ENCODE peak calls at places on chromosomes 5 and 9, in six cellular contexts. G, X, N, J, B and M are unnamed samples.

GRCh38 chr9:1008256-1008655 is 31.8 kb downstream of the DMRT3 start:
- DNase-seq in G (no peak), X (no peak), N (no peak), J (no peak), B (no peak), M (no peak)

GRCh38 chr9:105114956-105115728 is 129.3 kb upstream of the SLC44A1 start:
- DNase-seq in G (peak), X (peak), N (no peak), J (no peak), B (peak), M (no peak)

GRCh38 chr9:114172981-114173833 is 17.9 kb downstream of the COL27A1 start:
- DNase-seq in G (peak), X (peak), N (no peak), J (no peak), B (no peak), M (no peak)

GRCh38 chr5:60700347-60700815 is 415 bp upstream of the DEPDC1B start:
- DNase-seq in G (no peak), X (no peak), N (no peak), J (no peak), B (peak), M (no peak)

GRCh38 chr9:136228107-136228875 is 17.3 kb downstream of the QSOX2 start:
- DNase-seq in G (no peak), X (no peak), N (peak), J (no peak), B (no peak), M (no peak)

GRCh38 chr5:65481171-65481575 is 547 bp downstream of the ADAMTS6 start:
- DNase-seq in G (no peak), X (no peak), N (no peak), J (no peak), B (no peak), M (no peak)

GRCh38 chr5:122493091-122493775 is 181.2 kb downstream of the SNCAIP start:
- DNase-seq in G (no peak), X (peak), N (no peak), J (peak), B (no peak), M (no peak)

GRCh38 chr5:72985719-72986118 is 29.9 kb downstream of the FCHO2 start:
- DNase-seq in G (no peak), X (no peak), N (no peak), J (no peak), B (no peak), M (no peak)

GRCh38 chr9:6014668-6015270 is 655 bp downstream of the RANBP6 start:
- DNase-seq in G (no peak), X (no peak), N (peak), J (no peak), B (no peak), M (no peak)

GRCh38 chr5:121783700-121784099 is 68.0 kb upstream of the FTMT start:
- DNase-seq in G (no peak), X (no peak), N (no peak), J (no peak), B (no peak), M (no peak)

GRCh38 chr5:141850183-141850768 is 27.9 kb downstream of the PCDH1 start:
- DNase-seq in G (peak), X (peak), N (no peak), J (no peak), B (peak), M (peak)

GRCh38 chr5:132050136-132050535 is 10.3 kb upstream of the IL3 start:
- DNase-seq in G (peak), X (peak), N (no peak), J (peak), B (no peak), M (no peak)

GRCh38 chr9:130940693-130941576 is 1.9 kb upstream of the FIBCD1 start:
- DNase-seq in G (peak), X (peak), N (peak), J (peak), B (peak), M (peak)

GRCh38 chr5:107242411-107242810 is 428.3 kb downstream of the EFNA5 start:
- DNase-seq in G (no peak), X (no peak), N (no peak), J (no peak), B (no peak), M (no peak)

GRCh38 chr9:89864731-89865130 is 259.9 kb downstream of the GADD45G start:
- DNase-seq in G (no peak), X (no peak), N (no peak), J (no peak), B (no peak), M (no peak)

GRCh38 chr5:82151622-82152021 is 126.5 kb downstream of the RPS23 start:
- DNase-seq in G (no peak), X (no peak), N (no peak), J (no peak), B (no peak), M (no peak)

DNA sequence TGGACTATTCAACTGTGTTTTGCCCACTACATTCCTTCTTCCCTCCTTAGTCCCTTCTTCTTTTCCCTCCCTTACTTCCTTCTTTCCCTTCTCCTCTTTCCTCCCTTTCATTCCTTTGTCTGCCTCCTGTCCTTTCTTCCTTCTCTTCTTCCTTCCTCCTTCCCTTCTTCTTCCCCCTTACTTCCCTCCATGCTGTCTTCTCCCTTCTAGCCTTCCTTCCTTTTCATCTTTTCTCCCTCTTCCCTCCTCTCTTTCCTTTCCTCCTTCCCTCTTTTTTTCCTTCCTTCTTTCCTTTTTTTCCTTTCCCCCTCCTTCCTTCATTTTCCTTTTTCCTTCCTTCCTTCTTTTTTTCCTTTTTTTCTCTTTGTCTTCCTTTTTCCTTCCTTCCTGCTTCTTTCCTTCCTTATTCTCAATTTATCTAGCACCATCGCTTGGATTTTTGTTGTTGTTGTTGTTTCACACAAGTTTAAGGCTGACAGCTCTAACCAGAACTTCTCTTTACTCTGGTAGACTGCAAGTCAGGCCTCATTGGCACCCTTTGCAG is 123.4 kb downstream of the CEMIP2 start:
- DNase-seq in G (no peak), X (no peak), N (no peak), J (no peak), B (no peak), M (no peak)
- TF ChIP-seq CTCF in G (no peak), X (no peak), N (no peak), J (no peak), B (no peak), M (no peak)

DNA sequence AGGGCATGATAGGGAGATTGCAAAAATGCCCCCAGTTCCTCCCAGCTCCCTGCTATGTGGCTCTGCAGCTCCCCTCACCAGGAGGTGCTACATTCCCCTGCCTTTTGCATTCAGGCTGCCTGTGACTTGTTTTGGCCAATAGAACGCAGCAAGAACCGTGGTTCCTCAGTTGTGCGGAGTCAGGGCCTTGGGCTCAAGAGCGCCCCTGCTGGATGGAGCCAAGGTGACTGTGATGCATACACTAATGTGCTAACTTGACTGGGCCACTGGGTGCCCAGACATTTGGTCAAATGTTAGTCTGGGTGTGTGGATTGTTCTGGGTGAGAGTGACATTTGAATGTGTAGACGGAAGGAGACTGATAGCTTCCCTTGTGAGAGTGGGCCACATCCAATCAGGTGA is 123.3 kb upstream of the MVB12B start:
- DNase-seq in G (no peak), X (no peak), N (no peak), J (no peak), B (no peak), M (no peak)
- TF ChIP-seq CTCF in G (no peak), X (no peak), N (no peak), J (no peak), B (peak), M (no peak)

GRCh38 chr9:72936679-72937078 is 16.2 kb downstream of the ALDH1A1 start:
- DNase-seq in G (no peak), X (no peak), N (no peak), J (no peak), B (no peak), M (no peak)

GRCh38 chr9:72935595-72935994 is 17.3 kb downstream of the ALDH1A1 start:
- DNase-seq in G (no peak), X (no peak), N (no peak), J (no peak), B (no peak), M (no peak)

GRCh38 chr9:72936266-72936665 is 16.6 kb downstream of the ALDH1A1 start:
- DNase-seq in G (no peak), X (no peak), N (no peak), J (no peak), B (no peak), M (no peak)

GRCh38 chr9:72933730-72934665 is 18.9 kb downstream of the ALDH1A1 start:
- DNase-seq in G (no peak), X (no peak), N (no peak), J (no peak), B (no peak), M (no peak)

DNA sequence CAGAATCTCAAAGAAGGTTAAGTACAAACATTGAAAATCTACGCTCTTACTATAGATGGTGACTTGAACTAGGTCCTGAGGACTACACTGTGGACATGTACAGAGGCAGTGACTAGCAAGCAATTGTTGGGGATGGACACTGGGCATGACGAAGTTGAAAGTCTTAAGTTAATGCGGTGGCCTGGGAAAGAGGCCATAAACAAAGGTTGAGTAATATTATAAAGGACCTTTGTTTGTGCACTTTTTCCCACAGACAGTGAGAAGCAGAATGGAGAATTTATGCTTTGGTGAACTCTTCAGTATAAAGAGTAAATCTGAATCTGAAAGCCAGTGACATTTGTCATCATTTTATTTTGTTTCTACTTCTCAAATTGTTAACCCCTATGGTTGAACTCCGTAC is 15.3 kb downstream of the ALDH1A1 start:
- DNase-seq in G (peak), X (no peak), N (no peak), J (no peak), B (no peak), M (no peak)
- TF ChIP-seq CTCF in G (no peak), X (no peak), N (no peak), J (no peak), B (no peak), M (no peak)

DNA sequence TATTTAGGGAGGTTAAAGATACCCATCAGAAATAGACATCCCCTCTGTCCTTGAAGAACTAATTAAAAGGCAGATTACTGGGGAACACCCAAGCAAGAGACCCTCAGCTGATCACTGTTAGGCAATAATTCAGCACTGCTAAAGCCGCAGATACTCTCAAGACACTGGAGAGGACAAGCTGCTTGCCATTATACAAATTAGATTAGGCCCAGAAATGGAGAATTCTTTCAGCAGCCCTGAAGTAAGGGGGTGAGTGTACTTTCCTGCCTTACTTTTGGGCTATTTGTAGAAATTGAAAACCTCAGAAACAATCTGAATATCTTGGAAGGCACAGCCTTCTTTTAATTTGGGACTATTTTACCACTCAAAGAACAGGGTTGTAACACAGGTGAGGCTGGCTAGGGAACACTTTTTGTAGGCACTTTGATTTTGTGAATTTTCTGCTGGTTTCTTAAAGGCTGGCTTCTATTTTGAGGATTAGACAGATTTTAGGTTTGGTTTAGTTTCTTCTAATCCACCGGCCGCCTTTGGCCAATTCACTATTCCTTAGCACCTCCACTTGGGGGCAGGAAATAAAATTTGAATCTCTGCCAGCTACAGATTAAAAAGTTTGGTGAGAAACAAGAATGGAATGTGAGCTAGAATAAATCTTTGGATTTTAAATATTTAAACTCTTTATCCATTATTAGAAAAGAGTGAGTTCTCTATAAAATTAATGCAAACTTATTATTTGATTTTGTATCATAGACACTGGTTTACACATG is 106.0 kb downstream of the SMARCA2 start:
- DNase-seq in G (no peak), X (peak), N (peak), J (no peak), B (no peak), M (no peak)
- TF ChIP-seq CTCF in G (no peak), X (no peak), N (no peak), J (no peak), B (no peak), M (no peak)

DNA sequence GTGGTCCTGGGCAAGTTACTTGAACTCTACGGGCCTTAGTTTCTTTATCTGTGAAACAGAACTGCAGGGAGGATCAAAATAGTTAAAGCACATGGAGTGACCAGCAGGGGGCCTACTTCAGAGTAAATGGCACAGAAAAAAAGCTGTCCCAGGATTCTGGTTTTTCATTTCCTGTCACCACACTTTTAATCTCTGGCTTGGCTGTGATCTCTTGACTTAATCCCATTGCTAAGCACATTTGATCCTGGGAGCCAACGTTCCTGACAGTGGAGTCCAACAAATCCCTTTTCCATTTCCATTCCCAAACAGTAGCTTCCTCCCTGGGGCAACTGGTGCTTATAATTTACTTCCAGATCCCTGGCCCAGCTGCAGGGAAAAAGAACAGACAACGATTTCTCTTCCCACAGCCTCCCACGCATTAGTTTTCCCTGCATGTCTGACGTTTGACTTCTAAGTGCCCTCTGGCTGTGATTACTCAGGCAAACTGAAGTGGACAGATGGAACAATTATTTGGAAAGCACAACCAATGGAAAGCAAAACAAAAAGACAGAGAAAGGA is 136.5 kb upstream of the STK32A start:
- DNase-seq in G (peak), X (peak), N (peak), J (no peak), B (peak), M (peak)
- TF ChIP-seq CTCF in G (peak), X (peak), N (peak), J (peak), B (peak), M (peak)

GRCh38 chr9:129319076-129319937 is 141.2 kb upstream of the IER5L start:
- DNase-seq in G (peak), X (no peak), N (no peak), J (peak), B (no peak), M (no peak)

GRCh38 chr9:129319938-129320481 is 141.9 kb upstream of the IER5L start:
- DNase-seq in G (peak), X (no peak), N (no peak), J (peak), B (no peak), M (no peak)

GRCh38 chr9:129322022-129322621 is 144.1 kb upstream of the IER5L start:
- DNase-seq in G (no peak), X (no peak), N (no peak), J (no peak), B (no peak), M (no peak)

GRCh38 chr9:129321511-129322021 is 143.5 kb upstream of the IER5L start:
- DNase-seq in G (peak), X (peak), N (no peak), J (no peak), B (no peak), M (no peak)

GRCh38 chr9:129320575-129321311 is 142.7 kb upstream of the IER5L start:
- DNase-seq in G (peak), X (peak), N (no peak), J (peak), B (peak), M (peak)
- TF ChIP-seq CTCF in G (no peak), X (peak), N (no peak), J (peak), B (no peak), M (no peak)

GRCh38 chr9:96440671-96441199 is 9.2 kb upstream of the HABP4 start:
- DNase-seq in G (no peak), X (no peak), N (no peak), J (no peak), B (no peak), M (no peak)

GRCh38 chr9:96441798-96442445 is 8.0 kb upstream of the HABP4 start:
- DNase-seq in G (no peak), X (no peak), N (no peak), J (no peak), B (peak), M (peak)

GRCh38 chr9:96437454-96437853 is 12.5 kb upstream of the HABP4 start:
- DNase-seq in G (no peak), X (no peak), N (no peak), J (no peak), B (no peak), M (no peak)

GRCh38 chr9:96447406-96447805 is 2.6 kb upstream of the HABP4 start:
- DNase-seq in G (no peak), X (no peak), N (no peak), J (no peak), B (no peak), M (no peak)

DNA sequence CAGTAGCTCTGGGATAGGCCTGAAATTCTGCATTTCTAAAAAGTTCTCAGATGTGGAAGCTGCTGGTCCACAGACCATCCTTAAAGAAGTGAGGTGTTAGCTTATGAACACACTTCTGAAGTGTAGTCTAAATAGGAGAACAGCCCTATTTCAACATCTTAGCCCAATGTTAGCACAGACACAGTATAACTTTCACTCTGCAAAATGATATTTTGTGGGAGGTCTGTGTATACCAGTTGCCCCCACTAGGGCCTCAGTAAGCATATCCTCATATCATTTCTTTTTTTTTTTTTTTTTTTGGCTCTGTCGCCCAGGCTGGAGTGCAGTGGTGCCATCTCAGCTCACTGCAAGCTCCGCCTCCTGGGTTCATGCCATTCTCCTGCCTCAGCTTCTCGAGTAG is 7.5 kb upstream of the HABP4 start:
- DNase-seq in G (no peak), X (no peak), N (no peak), J (no peak), B (no peak), M (no peak)
- TF ChIP-seq CTCF in G (no peak), X (no peak), N (no peak), J (no peak), B (no peak), M (no peak)

GRCh38 chr9:38017149-38017884 is 51.7 kb downstream of the SHB start:
- DNase-seq in G (peak), X (peak), N (no peak), J (peak), B (no peak), M (no peak)
- TF ChIP-seq CTCF in G (peak), X (peak), N (peak), J (peak), B (no peak), M (no peak)

GRCh38 chr9:8649157-8649556 is 849.6 kb upstream of the DMAC1 start:
- DNase-seq in G (no peak), X (no peak), N (no peak), J (no peak), B (no peak), M (no peak)

GRCh38 chr9:8648271-8648670 is 848.7 kb upstream of the DMAC1 start:
- DNase-seq in G (no peak), X (no peak), N (no peak), J (no peak), B (no peak), M (no peak)

GRCh38 chr9:8644571-8644970 is 845.0 kb upstream of the DMAC1 start:
- DNase-seq in G (no peak), X (no peak), N (no peak), J (no peak), B (no peak), M (no peak)

GRCh38 chr9:8649807-8650206 is 850.2 kb upstream of the DMAC1 start:
- DNase-seq in G (peak), X (no peak), N (no peak), J (no peak), B (no peak), M (no peak)

GRCh38 chr9:8647824-8648223 is 848.2 kb upstream of the DMAC1 start:
- DNase-seq in G (no peak), X (no peak), N (no peak), J (no peak), B (no peak), M (no peak)
- TF ChIP-seq CTCF in G (no peak), X (no peak), N (no peak), J (no peak), B (no peak), M (no peak)

DNA sequence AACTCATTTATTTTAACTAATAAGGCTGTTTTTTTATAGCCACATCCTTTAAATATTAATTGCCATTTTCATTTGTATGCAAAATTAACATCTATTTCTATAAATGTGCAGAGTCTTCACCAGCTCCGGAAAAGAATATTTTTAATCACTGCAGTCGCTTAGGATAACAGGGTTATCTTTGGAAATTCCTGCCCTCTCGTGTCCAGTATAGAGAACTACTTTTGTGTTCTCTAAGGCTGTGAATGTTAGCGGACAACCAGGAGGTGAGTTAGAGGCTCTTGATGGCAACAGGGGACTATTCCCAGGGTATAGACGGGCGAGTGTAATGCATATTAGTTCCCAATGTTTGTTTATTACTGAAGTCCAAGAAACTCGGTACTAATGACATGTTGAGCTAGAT is 59.4 kb downstream of the GGTA1 start:
- DNase-seq in G (no peak), X (no peak), N (peak), J (no peak), B (no peak), M (no peak)
- TF ChIP-seq CTCF in G (peak), X (peak), N (peak), J (no peak), B (no peak), M (no peak)